ENCODE peak calls at places on chromosomes 16 and 17, in seven cellular contexts. H is mammary epithelial cell; Y is CD4-positive, CD25-positive, alpha-beta regulatory T cell; E is GM23338; N is neural progenitor cell; S is sigmoid colon; X is colonic mucosa. Z is an unnamed sample. For H3K36me3, the result is how much of the 10 kb centered on the place peaks cover.

GRCh38 chr16:66961065-66961744 is at the start of gene CES3:
- DNase-seq in H (peak), Y (no peak), E (peak), N (peak), S (no peak), X (peak), Z (peak)

GRCh38 chr16:17159616-17160015 is 311.1 kb downstream of the XYLT1 start:
- DNase-seq in H (no peak), Y (no peak), E (peak), N (peak), S (no peak), X (no peak), Z (no peak)

GRCh38 chr17:46717999-46718398 is 100.5 kb downstream of the WNT3 start:
- DNase-seq in H (no peak), Y (no peak), E (no peak), N (no peak), S (no peak), X (no peak), Z (no peak)

GRCh38 chr17:54261465-54261864 is 438.7 kb downstream of the KIF2B start:
- DNase-seq in H (no peak), Y (no peak), E (no peak), N (no peak), S (no peak), X (no peak), Z (no peak)

GRCh38 chr17:15122857-15123256 is 142.3 kb downstream of the PMP22 start:
- DNase-seq in H (no peak), Y (no peak), E (no peak), N (no peak), S (no peak), X (no peak), Z (no peak)

GRCh38 chr16:36336-36984 is 16.9 kb downstream of the POLR3K start:
- DNase-seq in H (no peak), Y (no peak), E (peak), N (no peak), S (no peak), X (no peak), Z (no peak)

GRCh38 chr17:66580601-66581385 is 254.1 kb upstream of the CACNG5 start:
- DNase-seq in H (no peak), Y (no peak), E (no peak), N (no peak), S (peak), X (peak), Z (no peak)

GRCh38 chr17:79485399-79485985 is 125.4 kb downstream of the RBFOX3 start:
- DNase-seq in H (no peak), Y (no peak), E (no peak), N (no peak), S (no peak), X (no peak), Z (no peak)

GRCh38 chr16:47358816-47359215 is 102.0 kb downstream of the ITFG1 start:
- DNase-seq in H (peak), Y (no peak), E (no peak), N (no peak), S (no peak), X (no peak), Z (no peak)

GRCh38 chr17:29158515-29159275 is 21.5 kb downstream of the MYO18A start:
- DNase-seq in H (no peak), Y (no peak), E (no peak), N (no peak), S (no peak), X (no peak), Z (peak)

GRCh38 chr17:74642995-74643394 is 19.5 kb upstream of the CD300E start:
- DNase-seq in H (no peak), Y (no peak), E (no peak), N (no peak), S (no peak), X (no peak), Z (no peak)

GRCh38 chr16:77974883-77975282 is 47.5 kb upstream of the CLEC3A start:
- DNase-seq in H (peak), Y (no peak), E (peak), N (peak), S (no peak), X (no peak), Z (no peak)

GRCh38 chr16:56344518-56345405 is 80.6 kb downstream of the AMFR start:
- DNase-seq in H (no peak), Y (no peak), E (no peak), N (no peak), S (no peak), X (no peak), Z (no peak)

GRCh38 chr16:1028056-1028455 is 44.5 kb upstream of the SSTR5 start:
- DNase-seq in H (no peak), Y (no peak), E (no peak), N (no peak), S (no peak), X (no peak), Z (no peak)

GRCh38 chr17:78020717-78021108 is 62.2 kb downstream of the TNRC6C start:
- DNase-seq in H (no peak), Y (no peak), E (no peak), N (no peak), S (no peak), X (no peak), Z (no peak)

DNA sequence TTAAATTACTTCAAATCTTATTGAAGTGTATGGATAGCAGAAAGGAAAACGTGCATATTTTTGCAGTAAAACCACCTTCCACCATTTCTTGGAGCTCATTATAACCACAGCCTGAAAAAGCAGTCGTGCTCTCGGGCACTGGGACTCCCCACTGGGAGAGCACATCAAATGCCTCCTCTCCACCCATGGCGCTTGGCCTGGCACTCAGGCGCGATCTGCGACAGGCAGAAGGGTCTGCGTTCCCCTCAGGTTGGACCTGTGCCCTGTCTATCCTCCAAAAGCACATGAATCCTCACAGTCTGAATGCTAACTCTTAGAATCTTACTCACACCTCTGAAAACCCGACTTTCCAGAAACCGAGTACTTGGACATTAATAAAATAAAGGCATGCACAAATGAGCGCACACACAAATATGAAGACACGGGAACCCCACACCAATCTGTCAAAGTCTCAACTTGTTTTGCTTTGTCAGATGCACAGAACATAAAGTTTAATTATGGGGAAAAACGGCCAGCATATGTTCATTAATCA is 20.4 kb upstream of the FAAP100 start:
- DNase-seq in H (no peak), Y (no peak), E (no peak), N (no peak), S (no peak), X (no peak), Z (no peak)
- H3K36me3 ChIP-seq in H (under half), Y (half or more), E (under half), N (under half), S (under half), X (under half), Z (half or more)

DNA sequence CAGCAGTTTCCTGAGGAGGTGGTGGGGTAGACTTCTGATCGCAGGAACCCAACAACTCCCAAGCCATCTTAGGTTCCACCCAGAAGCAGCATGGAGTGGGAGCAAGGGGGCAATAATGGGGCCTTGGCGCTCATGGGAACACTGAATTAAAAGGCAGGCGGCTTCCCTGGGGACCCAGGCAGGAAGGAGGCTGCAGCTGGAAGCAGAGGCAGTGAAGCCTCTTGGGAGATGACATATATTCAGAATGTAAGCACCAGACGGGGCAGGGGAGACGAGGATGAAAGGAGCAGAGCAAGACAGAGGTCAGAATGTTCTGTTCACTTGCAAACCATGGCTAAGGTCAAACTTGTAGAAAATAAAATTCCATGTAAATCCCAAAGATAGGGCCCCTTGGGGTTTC is 2.9 kb downstream of the HIGD1B start:
- DNase-seq in H (no peak), Y (no peak), E (no peak), N (no peak), S (no peak), X (no peak), Z (no peak)
- H3K36me3 ChIP-seq in H (under half), Y (under half), E (under half), N (under half), S (half or more), X (under half), Z (half or more)

GRCh38 chr16:4698321-4699029 is 5.1 kb downstream of the NUDT16L1 start:
- DNase-seq in H (no peak), Y (no peak), E (no peak), N (no peak), S (no peak), X (no peak), Z (no peak)
- H3K36me3 ChIP-seq in H (under half), Y (under half), E (under half), N (under half), S (half or more), X (under half), Z (half or more)

GRCh38 chr17:1376061-1376460 is 24.0 kb downstream of the YWHAE start:
- DNase-seq in H (no peak), Y (no peak), E (no peak), N (no peak), S (no peak), X (no peak), Z (no peak)
- H3K36me3 ChIP-seq in H (under half), Y (under half), E (under half), N (under half), S (under half), X (under half), Z (half or more)

GRCh38 chr17:32356750-32357149 is 6.8 kb downstream of the ZNF207 start:
- DNase-seq in H (peak), Y (no peak), E (no peak), N (no peak), S (no peak), X (no peak), Z (no peak)
- H3K36me3 ChIP-seq in H (under half), Y (half or more), E (half or more), N (under half), S (half or more), X (under half), Z (half or more)

DNA sequence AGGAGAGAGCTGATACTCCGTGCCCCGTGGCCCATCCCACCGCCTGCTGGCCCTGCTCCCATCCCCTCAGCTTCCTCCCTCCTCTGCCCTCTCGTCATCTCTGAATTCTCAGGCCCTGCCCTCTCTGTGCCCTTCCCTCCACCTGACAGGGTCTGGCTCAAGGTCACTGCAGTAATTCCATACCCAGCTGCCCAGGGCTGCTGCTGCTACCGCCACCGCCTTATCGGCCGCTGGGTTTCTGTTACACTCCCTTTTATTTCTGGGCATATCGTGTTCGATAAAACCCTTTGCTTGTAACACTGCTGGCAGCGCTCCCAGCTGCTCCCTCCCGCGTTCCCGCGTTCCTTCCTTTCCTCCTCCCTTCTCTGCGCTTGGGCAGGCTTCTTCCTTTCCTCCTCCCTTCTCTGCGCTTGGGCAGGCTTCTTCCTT is 1.2 kb downstream of the EPN3 start:
- DNase-seq in H (no peak), Y (no peak), E (peak), N (no peak), S (no peak), X (peak), Z (no peak)
- H3K36me3 ChIP-seq in H (under half), Y (under half), E (under half), N (under half), S (under half), X (under half), Z (under half)

DNA sequence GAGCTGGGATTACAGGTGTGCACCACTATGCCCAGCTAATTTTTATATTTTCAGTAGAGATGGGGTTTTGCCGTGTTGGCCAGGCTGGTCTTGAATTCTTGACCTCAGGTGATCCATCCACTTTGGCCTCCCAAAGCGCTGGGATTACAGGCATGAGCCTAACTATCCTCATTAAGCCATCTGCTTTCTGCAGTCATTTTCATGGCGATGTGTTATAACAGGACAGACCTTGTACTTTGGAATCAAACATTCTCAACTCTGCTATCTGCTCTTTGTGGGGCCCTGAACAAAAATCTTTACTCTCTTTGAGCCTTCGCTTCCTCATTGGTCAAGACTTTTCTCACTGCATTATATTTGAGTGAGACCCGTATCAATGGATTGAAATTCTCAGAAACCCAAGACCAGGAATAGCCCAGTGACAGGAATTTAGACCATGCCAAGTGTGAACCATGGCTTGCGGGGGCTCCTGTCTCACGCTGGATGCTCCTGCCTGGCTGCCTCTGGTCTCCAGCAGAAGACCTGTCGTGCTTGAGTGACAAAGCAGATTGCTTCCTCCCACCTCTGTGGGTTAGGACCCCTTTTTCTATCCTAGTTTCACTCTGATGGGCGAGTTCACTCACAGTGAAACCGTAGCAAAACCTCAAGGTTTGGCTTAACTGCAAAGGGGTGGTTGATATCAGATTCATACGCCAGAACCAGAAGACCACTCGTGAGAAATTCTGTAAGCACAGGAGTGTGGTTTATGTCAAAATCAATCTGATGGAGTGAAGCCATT is 519.1 kb downstream of the MAF start:
- DNase-seq in H (no peak), Y (no peak), E (no peak), N (no peak), S (no peak), X (no peak), Z (peak)
- H3K36me3 ChIP-seq in H (under half), Y (under half), E (under half), N (under half), S (under half), X (under half), Z (under half)

GRCh38 chr17:17811381-17812210 is 25.2 kb downstream of the SREBF1 start:
- DNase-seq in H (no peak), Y (no peak), E (no peak), N (peak), S (no peak), X (no peak), Z (peak)

GRCh38 chr17:17813725-17814095 is 23.1 kb downstream of the SREBF1 start:
- DNase-seq in H (no peak), Y (no peak), E (no peak), N (no peak), S (no peak), X (no peak), Z (no peak)

GRCh38 chr17:17812211-17813054 is 24.4 kb downstream of the SREBF1 start:
- DNase-seq in H (peak), Y (peak), E (peak), N (peak), S (peak), X (peak), Z (peak)

GRCh38 chr17:17814162-17815061 is 22.4 kb downstream of the SREBF1 start:
- DNase-seq in H (no peak), Y (no peak), E (no peak), N (no peak), S (no peak), X (no peak), Z (no peak)

GRCh38 chr17:17813055-17813724 is 23.6 kb downstream of the SREBF1 start:
- DNase-seq in H (no peak), Y (no peak), E (no peak), N (no peak), S (no peak), X (no peak), Z (no peak)
- H3K36me3 ChIP-seq in H (under half), Y (under half), E (under half), N (under half), S (under half), X (under half), Z (under half)

Z was measured in HepG2.